ENCODE peak calls at places on chromosome 2, in five cellular contexts. Y, U, E, I and P are unnamed samples.

GRCh38 chr2:84882415-84882738 is 1.5 kb upstream of the TRABD2A start:
- DNase-seq in Y (no peak), E (no peak), U (no peak), I (no peak), P (no peak)

GRCh38 chr2:163794635-163795034 is 58.8 kb upstream of the FIGN start:
- DNase-seq in E (no peak), U (no peak), I (no peak), Y (no peak), P (no peak)

GRCh38 chr2:241804326-241805276 is 4.4 kb upstream of the NEU4 start:
- DNase-seq in U (peak), I (no peak), Y (no peak), E (peak), P (no peak)

GRCh38 chr2:204487447-204488229 is 57.6 kb upstream of the PARD3B start:
- DNase-seq in I (no peak), Y (no peak), U (no peak), E (no peak), P (no peak)

GRCh38 chr2:217314021-217314460 is 454.2 kb upstream of the TNP1 start:
- DNase-seq in Y (no peak), U (no peak), I (no peak), E (no peak), P (no peak)

GRCh38 chr2:62586981-62587380 is 81.0 kb upstream of the TMEM17 start:
- DNase-seq in E (no peak), Y (no peak), U (no peak), I (no peak), P (no peak)

GRCh38 chr2:9356336-9356735 is 67.0 kb downstream of the ITGB1BP1 start:
- DNase-seq in Y (no peak), U (no peak), I (no peak), E (no peak), P (no peak)

GRCh38 chr2:203626952-203627681 is 79.3 kb upstream of the CD28 start:
- DNase-seq in Y (no peak), E (no peak), I (no peak), U (no peak), P (no peak)

GRCh38 chr2:85635636-85636035 is 19.6 kb downstream of the USP39 start:
- DNase-seq in I (no peak), E (no peak), U (no peak), Y (no peak), P (no peak)

GRCh38 chr2:99150691-99151090 is 4.1 kb downstream of the TSGA10 start:
- DNase-seq in I (no peak), E (no peak), U (no peak), Y (no peak), P (no peak)

GRCh38 chr2:202418511-202418910 is 42.4 kb downstream of the BMPR2 start:
- DNase-seq in E (no peak), Y (no peak), I (no peak), U (peak), P (no peak)

GRCh38 chr2:238704471-238705230 is 143.2 kb upstream of the TWIST2 start:
- DNase-seq in I (no peak), E (no peak), Y (no peak), U (no peak), P (no peak)

GRCh38 chr2:226891780-226892590 is 56.1 kb downstream of the RHBDD1 start:
- DNase-seq in Y (no peak), E (no peak), U (no peak), I (no peak), P (no peak)

GRCh38 chr2:29573602-29574001 is 347.8 kb downstream of the ALK start:
- DNase-seq in Y (no peak), U (no peak), E (no peak), I (no peak), P (no peak)

GRCh38 chr2:138516030-138516704 is 14.6 kb downstream of the SPOPL start:
- DNase-seq in E (no peak), U (peak), Y (no peak), I (no peak), P (no peak)

GRCh38 chr2:110149330-110150220 is 34.0 kb upstream of the MALL start:
- DNase-seq in Y (no peak), I (no peak), U (no peak), E (no peak), P (no peak)

GRCh38 chr2:234133004-234133403 is 82.5 kb downstream of the SPP2 start:
- DNase-seq in Y (no peak), I (no peak), U (no peak), E (no peak), P (no peak)

GRCh38 chr2:129008055-129008880 is 689.6 kb upstream of the HS6ST1 start:
- DNase-seq in Y (no peak), I (no peak), E (no peak), U (no peak), P (no peak)

GRCh38 chr2:205323929-205324328 is 358.4 kb upstream of the NRP2 start:
- DNase-seq in U (peak), I (no peak), E (no peak), Y (no peak), P (no peak)

GRCh38 chr2:142724713-142725349 is 152.6 kb upstream of the KYNU start:
- DNase-seq in U (no peak), I (no peak), E (no peak), Y (no peak), P (no peak)

GRCh38 chr2:55616509-55617159 is 788 bp downstream of the PPP4R3B start:
- DNase-seq in E (no peak), U (peak), I (no peak), Y (peak), P (peak)

GRCh38 chr2:214019229-214019972 is 391.5 kb upstream of the VWC2L start:
- DNase-seq in U (no peak), Y (no peak), I (no peak), E (no peak), P (peak)

GRCh38 chr2:227115761-227116160 is 48.2 kb downstream of the COL4A4 start:
- DNase-seq in I (no peak), Y (no peak), U (no peak), E (no peak), P (no peak)

GRCh38 chr2:196131384-196131861 is 40.0 kb downstream of the STK17B start:
- DNase-seq in E (peak), U (peak), I (no peak), Y (peak), P (peak)
- TF ChIP-seq CTCF in E (peak), U (peak), I (peak), Y (peak), P (peak)

GRCh38 chr2:174683392-174683759 is 80.9 kb downstream of the CHRNA1 start:
- DNase-seq in I (no peak), E (peak), U (peak), Y (no peak), P (no peak)
- H3K27ac ChIP-seq in I (peak), E (no peak), U (no peak), Y (peak), P (no peak)

GRCh38 chr2:187136646-187137045 is 287.7 kb upstream of the ZSWIM2 start:
- DNase-seq in E (no peak), I (no peak), U (no peak), Y (no peak), P (no peak)

GRCh38 chr2:187139469-187139868 is 290.5 kb upstream of the ZSWIM2 start:
- DNase-seq in Y (no peak), I (peak), U (no peak), E (no peak), P (no peak)

GRCh38 chr2:187143537-187143936 is 294.6 kb upstream of the ZSWIM2 start:
- DNase-seq in I (no peak), Y (no peak), E (no peak), U (no peak), P (no peak)

DNA sequence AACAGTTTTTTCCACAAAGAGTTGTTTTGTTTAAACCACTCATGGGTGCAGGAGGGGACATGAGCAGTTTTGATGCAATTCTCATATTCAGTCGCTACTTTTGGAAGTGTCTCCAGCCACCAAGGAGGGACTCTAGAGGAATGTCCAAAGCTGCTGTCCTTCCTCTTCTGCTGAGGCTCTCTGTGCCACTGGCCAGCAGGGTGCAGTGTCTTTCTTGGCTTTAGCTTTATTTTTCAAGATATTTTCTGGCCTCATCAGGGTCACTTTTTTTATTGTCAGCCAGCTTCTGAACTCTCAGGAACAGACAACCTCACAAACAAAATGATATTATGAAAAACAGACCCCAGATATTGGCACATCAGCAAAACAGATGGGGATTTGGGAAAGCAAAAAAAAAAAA is 289.3 kb upstream of the ZSWIM2 start:
- DNase-seq in U (peak), Y (peak), I (peak), E (peak), P (peak)
- TF ChIP-seq CTCF in U (peak), Y (peak), I (peak), E (peak), P (peak)

GRCh38 chr2:54557601-54558187 is 101.6 kb downstream of the SPTBN1 start:
- DNase-seq in I (peak), E (peak), U (peak), Y (peak), P (peak)
- H3K27ac ChIP-seq in I (peak), E (peak), U (peak), Y (peak), P (peak)

GRCh38 chr2:16615687-16616615 is 49.7 kb downstream of the CYRIA start:
- DNase-seq in Y (no peak), I (peak), U (peak), E (peak), P (no peak)
- TF ChIP-seq CTCF in Y (no peak), I (no peak), U (peak), E (peak), P (no peak)

GRCh38 chr2:96897491-96898134 is 27.7 kb upstream of the SEMA4C start:
- DNase-seq in E (no peak), Y (no peak), U (no peak), I (no peak), P (no peak)
- H3K27ac ChIP-seq in E (no peak), Y (no peak), U (no peak), I (no peak), P (no peak)

DNA sequence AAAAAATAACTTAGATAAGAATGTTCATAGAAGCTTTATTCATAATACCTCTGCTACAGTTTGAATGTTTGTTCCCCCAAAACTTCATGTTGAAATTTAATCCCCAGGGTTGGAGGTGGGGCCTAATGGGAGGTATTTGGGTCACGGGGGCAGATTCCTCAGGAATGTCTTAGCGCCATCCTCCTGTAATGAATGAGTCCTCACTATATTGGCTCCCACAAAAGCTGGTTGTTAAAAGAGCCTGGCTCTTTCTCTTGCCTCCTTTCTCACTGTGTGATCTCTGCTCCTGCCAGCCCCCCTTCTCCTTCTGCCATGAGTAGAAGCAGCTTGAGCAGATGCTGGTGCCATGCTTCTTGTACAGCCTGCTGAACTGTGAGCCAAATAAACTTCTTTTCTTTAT is 721.0 kb upstream of the PKDCC start:
- DNase-seq in U (peak), I (no peak), E (peak), Y (no peak), P (no peak)
- TF ChIP-seq CTCF in U (no peak), I (no peak), E (no peak), Y (no peak), P (no peak)

GRCh38 chr2:42879116-42879705 is 86.8 kb upstream of the HAAO start:
- DNase-seq in U (no peak), E (no peak), I (no peak), Y (no peak), P (no peak)
- H3K27ac ChIP-seq in U (no peak), E (no peak), I (peak), Y (peak), P (peak)

GRCh38 chr2:113039158-113039557 is 13.5 kb downstream of the IL36B start:
- DNase-seq in I (no peak), Y (no peak), E (no peak), U (no peak), P (no peak)

GRCh38 chr2:113039675-113040074 is 13.0 kb downstream of the IL36B start:
- DNase-seq in U (no peak), I (no peak), E (no peak), Y (no peak), P (no peak)

GRCh38 chr2:113036763-113037162 is 15.9 kb downstream of the IL36B start:
- DNase-seq in U (no peak), Y (no peak), E (no peak), I (no peak), P (no peak)

GRCh38 chr2:113046465-113046864 is 6.2 kb downstream of the IL36B start:
- DNase-seq in I (no peak), Y (no peak), E (no peak), U (no peak), P (no peak)

GRCh38 chr2:113041871-113042270 is 10.8 kb downstream of the IL36B start:
- DNase-seq in I (no peak), Y (no peak), U (peak), E (no peak), P (no peak)
- TF ChIP-seq CTCF in I (no peak), Y (no peak), U (peak), E (peak), P (no peak)